ENCODE peak calls at places on chromosomes 1 and 21, in five cellular contexts. L is body of pancreas; S is CD8-positive, alpha-beta T cell; T is mucosa of descending colon; B is pancreas. X is an unnamed sample.

GRCh38 chr1:98468111-98468717 is 193.3 kb upstream of the SNX7 start:
- DNase-seq in L (no peak), S (no peak), T (peak; percentile 38), B (no peak), X (peak; percentile 30)

GRCh38 chr1:21157054-21157453 is 19.6 kb downstream of the EIF4G3 start:
- DNase-seq in L (no peak), S (no peak), T (no peak), B (no peak), X (no peak)

GRCh38 chr1:16183765-16184556 is 28.1 kb upstream of the EPHA2 start:
- DNase-seq in L (no peak), S (no peak), T (no peak), B (no peak), X (no peak)

GRCh38 chr1:55930931-55931271 is 648.5 kb downstream of the PLPP3 start:
- DNase-seq in L (no peak), S (no peak), T (no peak), B (no peak), X (no peak)

GRCh38 chr1:23989249-23989648 is 9.1 kb upstream of the SRSF10 start:
- DNase-seq in L (no peak), S (no peak), T (no peak), B (no peak), X (no peak)

GRCh38 chr1:3530931-3531818 is 76.7 kb downstream of the ARHGEF16 start:
- DNase-seq in L (peak; percentile 89), S (peak; percentile 77), T (peak; percentile 84), B (peak; percentile 86), X (peak; percentile 84)

GRCh38 chr1:24970926-24971530 is 41.0 kb upstream of the RUNX3 start:
- DNase-seq in L (no peak), S (no peak), T (no peak), B (no peak), X (no peak)

GRCh38 chr1:8860738-8861516 is 17.6 kb downstream of the ENO1 start:
- DNase-seq in L (no peak), S (no peak), T (no peak), B (no peak), X (no peak)

DNA sequence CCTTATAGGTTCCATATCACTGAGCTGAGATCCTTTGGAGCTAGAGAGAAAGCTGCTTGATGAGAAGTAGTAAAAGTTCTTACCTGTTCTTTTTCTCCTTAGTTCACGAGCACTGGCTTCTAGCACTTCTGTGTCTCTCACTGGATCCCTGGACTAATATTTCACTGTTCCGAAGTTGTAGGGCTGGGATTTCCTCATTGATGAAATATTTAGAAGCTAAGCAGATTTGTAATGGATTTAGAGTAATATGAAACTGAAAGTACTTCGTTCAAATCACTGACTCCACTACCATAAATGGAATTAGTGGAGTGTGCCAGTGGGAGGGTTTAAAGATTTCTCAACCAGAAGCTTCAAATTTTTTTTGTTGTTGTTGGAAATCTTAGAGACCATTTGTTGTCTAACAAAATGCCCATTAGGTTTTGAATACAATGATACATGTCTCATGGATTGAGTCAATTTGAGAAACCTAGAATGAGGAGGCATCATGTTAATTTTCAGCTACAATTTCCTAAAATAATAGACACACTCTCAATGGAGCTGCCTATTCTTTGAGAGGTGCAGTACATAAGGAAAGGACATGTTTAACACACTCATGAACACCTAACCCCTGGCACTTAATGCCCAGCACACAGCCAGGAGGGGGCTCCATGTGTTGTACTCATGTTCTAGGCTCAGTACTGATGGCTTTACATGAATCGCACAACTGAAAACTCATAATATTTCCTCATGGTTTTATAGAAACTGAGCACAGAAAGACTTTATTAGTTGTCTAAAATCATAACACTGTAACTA is at the start of gene GBP1:
- DNase-seq in L (no peak), S (no peak), T (peak; percentile 47), B (no peak), X (no peak)
- H3K4me3 ChIP-seq in L (no peak within 1 kb of the TSS), S (peak within 1 kb of the TSS; percentile 68), T (peak within 1 kb of the TSS; percentile 11), B (peak within 1 kb of the TSS; percentile 18), X (no peak within 1 kb of the TSS)

GRCh38 chr21:32533053-32533452 is 52.3 kb downstream of the TCP10L start:
- DNase-seq in L (no peak), S (no peak), T (no peak), B (no peak), X (no peak)

GRCh38 chr21:32533611-32534010 is 51.7 kb downstream of the TCP10L start:
- DNase-seq in L (no peak), S (no peak), T (no peak), B (no peak), X (no peak)

GRCh38 chr21:32534113-32534512 is 51.2 kb downstream of the TCP10L start:
- DNase-seq in L (no peak), S (no peak), T (no peak), B (no peak), X (no peak)

GRCh38 chr21:32529679-32530078 is 55.6 kb downstream of the TCP10L start:
- DNase-seq in L (no peak), S (no peak), T (no peak), B (no peak), X (no peak)

DNA sequence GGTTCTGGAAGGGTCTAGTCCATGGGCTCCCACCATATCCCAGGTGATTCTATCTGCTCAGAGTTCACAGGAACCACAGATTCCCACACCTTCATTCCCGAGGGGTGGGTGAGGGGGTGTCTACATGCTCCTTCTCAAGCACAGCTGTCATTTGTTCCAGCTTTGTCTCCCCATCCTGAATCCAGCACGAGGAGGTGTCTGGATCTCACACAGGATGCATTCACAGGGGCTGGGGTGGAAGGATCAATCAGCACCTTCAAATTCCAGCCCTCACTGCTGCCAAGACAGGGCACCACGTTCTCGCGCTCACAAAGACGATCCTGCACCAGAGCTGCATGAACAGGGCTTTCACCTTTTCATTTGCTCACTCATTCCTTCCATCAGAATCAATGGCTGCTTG is 52.7 kb downstream of the TCP10L start:
- DNase-seq in L (no peak), S (no peak), T (no peak), B (no peak), X (no peak)
- TF ChIP-seq CTCF in L (no peak), S (no peak), T (no peak), B (no peak), X (no peak)

DNA sequence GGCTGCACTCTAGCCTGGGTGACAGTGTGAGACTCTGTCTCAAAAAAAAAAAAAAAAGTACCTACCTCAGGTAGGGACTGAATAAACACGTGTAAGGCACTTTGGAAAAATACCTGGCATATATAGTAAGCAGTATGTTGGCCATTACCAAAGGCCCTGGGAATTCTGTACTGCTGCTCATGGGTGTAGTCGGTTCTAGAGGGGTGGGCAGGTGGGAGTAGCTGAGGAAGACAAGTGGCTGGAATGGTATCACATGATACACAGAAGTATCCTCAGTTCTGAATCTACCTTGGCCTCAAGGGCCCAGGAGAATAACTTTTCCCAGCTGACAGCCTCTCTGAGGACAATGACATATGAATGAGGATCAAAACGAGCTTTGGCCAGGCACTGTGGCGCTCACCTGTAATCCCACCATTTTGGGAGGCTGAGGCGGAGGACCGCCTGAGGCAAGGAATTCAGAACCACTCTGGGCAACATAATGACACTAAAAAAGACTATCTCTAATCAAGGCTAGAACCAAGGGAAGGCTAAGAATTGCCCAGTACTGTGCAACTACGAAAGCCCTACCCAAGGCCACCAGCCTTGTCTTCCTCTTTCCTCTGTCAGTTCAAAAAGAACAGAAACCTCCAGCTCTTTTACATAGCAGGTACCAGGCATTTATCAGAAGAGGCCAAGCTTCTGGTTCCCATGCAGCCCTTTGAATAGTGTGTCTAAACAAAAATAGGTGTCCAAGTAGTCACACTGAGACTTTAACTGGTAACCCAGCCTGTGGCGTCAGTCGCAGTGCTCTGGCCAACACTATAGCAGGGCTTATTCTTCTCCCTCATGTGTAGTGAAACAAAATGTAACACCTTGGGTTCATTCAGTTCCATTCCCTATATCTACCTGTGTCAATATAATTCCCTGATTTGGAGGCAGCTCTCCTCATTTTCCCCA is 10.2 kb downstream of the MMACHC start:
- DNase-seq in L (no peak), S (no peak), T (no peak), B (no peak), X (no peak)
- H3K4me1 ChIP-seq in L (no peaks in the 10 kb centered on the region), S (no peaks in the 10 kb centered on the region), T (no peaks in the 10 kb centered on the region), B (no peaks in the 10 kb centered on the region), X (peaks cover 31% of the 10 kb centered on the region)

DNA sequence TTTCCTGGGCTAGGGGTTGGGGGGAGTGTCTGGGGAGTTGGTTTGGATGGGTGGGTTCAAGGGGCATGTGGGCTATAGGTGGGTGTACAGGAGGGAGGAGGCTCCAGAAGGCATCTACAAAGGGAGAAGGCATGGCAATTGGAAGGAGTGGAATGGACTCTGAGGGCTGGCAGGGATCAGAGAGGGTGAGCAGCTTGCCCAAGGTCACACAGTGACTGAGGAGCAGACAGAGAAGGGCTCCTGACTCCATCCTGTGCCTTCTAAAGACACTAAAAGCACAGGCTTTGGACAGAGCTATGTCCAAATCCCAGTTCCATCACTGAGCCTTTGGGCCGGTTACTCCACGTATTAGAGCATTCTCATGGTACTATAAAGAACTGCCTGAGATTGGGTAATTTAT is 151.8 kb downstream of the PTPRU start:
- DNase-seq in L (no peak), S (no peak), T (no peak), B (no peak), X (no peak)
- H3K4me3 ChIP-seq in L (no peak overlapping the region), S (no peak overlapping the region), T (no peak overlapping the region), B (no peak overlapping the region), X (no peak overlapping the region)

DNA sequence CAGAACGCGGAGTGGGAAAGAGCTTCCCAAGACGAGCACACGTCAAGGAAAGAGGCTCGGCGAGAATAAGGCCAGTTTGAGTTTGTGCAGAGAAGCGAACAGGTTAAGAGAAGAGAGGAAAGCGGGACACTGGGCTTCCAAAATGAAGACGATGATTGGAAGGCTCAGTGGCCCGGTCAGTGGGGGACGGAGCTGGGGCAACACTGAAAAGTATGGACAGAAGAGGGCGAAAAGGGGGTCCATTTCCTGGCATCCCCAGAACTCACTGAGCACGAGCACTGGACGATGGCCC is 258 bp downstream of the CCT3 start:
- DNase-seq in L (no peak), S (no peak), T (no peak), B (no peak), X (no peak)
- TF ChIP-seq CTCF in L (no peak), S (no peak), T (no peak), B (no peak), X (no peak)

GRCh38 chr1:43993206-43993914 is 2.0 kb downstream of the CCDC24 start:
- DNase-seq in L (no peak), S (no peak), T (no peak), B (no peak), X (no peak)

GRCh38 chr1:43991200-43991475 is 261 bp upstream of the CCDC24 start:
- DNase-seq in L (no peak), S (no peak), T (no peak), B (no peak), X (no peak)

GRCh38 chr1:43992232-43992995 is 1.0 kb downstream of the CCDC24 start:
- DNase-seq in L (no peak), S (no peak), T (no peak), B (peak; percentile 38), X (no peak)

GRCh38 chr1:43991476-43992231 is at the start of gene CCDC24:
- DNase-seq in L (peak; percentile 93), S (peak; percentile 78), T (peak; percentile 90), B (peak; percentile 91), X (peak; percentile 84)

GRCh38 chr1:43990271-43991199 is 864 bp upstream of the CCDC24 start:
- DNase-seq in L (peak; percentile 32), S (no peak), T (no peak), B (peak; percentile 53), X (no peak)
- H3K4me1 ChIP-seq in L (peaks cover 19% of the 10 kb centered on the region), S (peaks cover 12% of the 10 kb centered on the region), T (peaks cover 17% of the 10 kb centered on the region), B (no peaks in the 10 kb centered on the region), X (peaks cover 13% of the 10 kb centered on the region)

GRCh38 chr1:241163363-241163762 is 193.6 kb downstream of the RGS7 start:
- DNase-seq in L (no peak), S (no peak), T (no peak), B (no peak), X (no peak)

GRCh38 chr1:241161188-241161689 is 195.8 kb downstream of the RGS7 start:
- DNase-seq in L (no peak), S (no peak), T (no peak), B (no peak), X (no peak)

GRCh38 chr1:241167121-241167619 is 189.8 kb downstream of the RGS7 start:
- DNase-seq in L (no peak), S (no peak), T (no peak), B (no peak), X (no peak)
- H3K4me3 ChIP-seq in L (no peak overlapping the region), S (no peak overlapping the region), T (no peak overlapping the region), B (no peak overlapping the region), X (no peak overlapping the region)

X was measured in Caco-2.